ENCODE peak calls at places on chromosomes 11 and 22, in ten cellular contexts. One of them, this sample, is unnamed.

GRCh38 chr22:49321477-49322055 is 506.1 kb downstream of the BRD1 start:
- DNase-seq in cardiac muscle cell: no peak
- DNase-seq in endodermal cell: peak
- DNase-seq in astrocyte of the spinal cord: no peak
- DNase-seq in psoas muscle: no peak
- DNase-seq in pancreas: no peak
- DNase-seq in fibroblast of lung: no peak
- DNase-seq in WERI-Rb-1: no peak
- DNase-seq in upper lobe of right lung: peak
- DNase-seq in right atrium auricular region: peak
- DNase-seq in this sample: no peak

GRCh38 chr11:2818021-2818420 is 67.6 kb downstream of the CDKN1C start:
- DNase-seq in pancreas: no peak
- DNase-seq in astrocyte of the spinal cord: no peak
- DNase-seq in endodermal cell: no peak
- DNase-seq in psoas muscle: no peak
- DNase-seq in cardiac muscle cell: no peak
- DNase-seq in WERI-Rb-1: no peak
- DNase-seq in right atrium auricular region: no peak
- DNase-seq in upper lobe of right lung: peak
- DNase-seq in fibroblast of lung: no peak
- DNase-seq in this sample: no peak

GRCh38 chr11:69744435-69744834 is 30.7 kb downstream of the FGF4 start:
- DNase-seq in astrocyte of the spinal cord: peak
- DNase-seq in upper lobe of right lung: no peak
- DNase-seq in pancreas: no peak
- DNase-seq in psoas muscle: no peak
- DNase-seq in fibroblast of lung: peak
- DNase-seq in right atrium auricular region: no peak
- DNase-seq in endodermal cell: peak
- DNase-seq in cardiac muscle cell: no peak
- DNase-seq in WERI-Rb-1: no peak
- DNase-seq in this sample: no peak

GRCh38 chr22:41565403-41566054 is 4.7 kb downstream of the CSDC2 start:
- DNase-seq in psoas muscle: peak
- DNase-seq in astrocyte of the spinal cord: peak
- DNase-seq in pancreas: no peak
- DNase-seq in cardiac muscle cell: no peak
- DNase-seq in upper lobe of right lung: no peak
- DNase-seq in endodermal cell: peak
- DNase-seq in fibroblast of lung: peak
- DNase-seq in WERI-Rb-1: no peak
- DNase-seq in right atrium auricular region: no peak
- DNase-seq in this sample: no peak

GRCh38 chr11:47270331-47271271 is 668 bp downstream of the MADD start:
- DNase-seq in fibroblast of lung: peak
- DNase-seq in astrocyte of the spinal cord: peak
- DNase-seq in right atrium auricular region: no peak
- DNase-seq in endodermal cell: peak
- DNase-seq in WERI-Rb-1: peak
- DNase-seq in cardiac muscle cell: peak
- DNase-seq in pancreas: peak
- DNase-seq in psoas muscle: no peak
- DNase-seq in upper lobe of right lung: peak
- DNase-seq in this sample: no peak

GRCh38 chr22:29773233-29773632 is 6.1 kb downstream of the UQCR10 start:
- DNase-seq in astrocyte of the spinal cord: peak
- DNase-seq in right atrium auricular region: no peak
- DNase-seq in upper lobe of right lung: no peak
- DNase-seq in fibroblast of lung: peak
- DNase-seq in endodermal cell: peak
- DNase-seq in WERI-Rb-1: no peak
- DNase-seq in psoas muscle: peak
- DNase-seq in cardiac muscle cell: no peak
- DNase-seq in pancreas: no peak
- DNase-seq in this sample: no peak

GRCh38 chr11:10659339-10660216 is 34.0 kb downstream of the IRAG1 start:
- DNase-seq in pancreas: no peak
- DNase-seq in psoas muscle: peak
- DNase-seq in upper lobe of right lung: peak
- DNase-seq in fibroblast of lung: peak
- DNase-seq in cardiac muscle cell: no peak
- DNase-seq in right atrium auricular region: no peak
- DNase-seq in endodermal cell: no peak
- DNase-seq in WERI-Rb-1: no peak
- DNase-seq in astrocyte of the spinal cord: peak
- DNase-seq in this sample: peak

GRCh38 chr22:22486132-22486899 is 22.2 kb downstream of the ZNF280B start:
- DNase-seq in upper lobe of right lung: no peak
- DNase-seq in fibroblast of lung: no peak
- DNase-seq in endodermal cell: no peak
- DNase-seq in cardiac muscle cell: no peak
- DNase-seq in right atrium auricular region: no peak
- DNase-seq in astrocyte of the spinal cord: no peak
- DNase-seq in psoas muscle: no peak
- DNase-seq in WERI-Rb-1: no peak
- DNase-seq in pancreas: no peak
- DNase-seq in this sample: no peak

GRCh38 chr11:69470301-69470700 is 11.2 kb upstream of the LINC01488 start:
- DNase-seq in fibroblast of lung: no peak
- DNase-seq in upper lobe of right lung: no peak
- DNase-seq in endodermal cell: no peak
- DNase-seq in cardiac muscle cell: no peak
- DNase-seq in pancreas: no peak
- DNase-seq in WERI-Rb-1: no peak
- DNase-seq in psoas muscle: no peak
- DNase-seq in astrocyte of the spinal cord: no peak
- DNase-seq in right atrium auricular region: no peak
- DNase-seq in this sample: no peak

GRCh38 chr11:81005595-81005994 is 1564.8 kb upstream of the TENM4 start:
- DNase-seq in cardiac muscle cell: no peak
- DNase-seq in pancreas: no peak
- DNase-seq in WERI-Rb-1: no peak
- DNase-seq in upper lobe of right lung: no peak
- DNase-seq in right atrium auricular region: no peak
- DNase-seq in psoas muscle: no peak
- DNase-seq in astrocyte of the spinal cord: peak
- DNase-seq in endodermal cell: no peak
- DNase-seq in fibroblast of lung: peak
- DNase-seq in this sample: no peak

GRCh38 chr11:125315088-125315740 is 150.7 kb downstream of the PKNOX2 start:
- DNase-seq in pancreas: peak
- DNase-seq in astrocyte of the spinal cord: peak
- DNase-seq in endodermal cell: no peak
- DNase-seq in upper lobe of right lung: no peak
- DNase-seq in fibroblast of lung: peak
- DNase-seq in right atrium auricular region: no peak
- DNase-seq in psoas muscle: peak
- DNase-seq in cardiac muscle cell: no peak
- DNase-seq in WERI-Rb-1: no peak
- DNase-seq in this sample: no peak

GRCh38 chr11:74069146-74070046 is 60.5 kb upstream of the UCP3 start:
- DNase-seq in endodermal cell: no peak
- DNase-seq in upper lobe of right lung: no peak
- DNase-seq in WERI-Rb-1: no peak
- DNase-seq in right atrium auricular region: no peak
- DNase-seq in astrocyte of the spinal cord: no peak
- DNase-seq in cardiac muscle cell: no peak
- DNase-seq in psoas muscle: no peak
- DNase-seq in fibroblast of lung: peak
- DNase-seq in pancreas: peak
- DNase-seq in this sample: no peak

GRCh38 chr11:57410287-57410686 is 16.6 kb downstream of the SLC43A3 start:
- DNase-seq in cardiac muscle cell: no peak
- DNase-seq in endodermal cell: no peak
- DNase-seq in right atrium auricular region: no peak
- DNase-seq in fibroblast of lung: peak
- DNase-seq in WERI-Rb-1: no peak
- DNase-seq in psoas muscle: no peak
- DNase-seq in astrocyte of the spinal cord: peak
- DNase-seq in pancreas: no peak
- DNase-seq in upper lobe of right lung: no peak
- DNase-seq in this sample: no peak

DNA sequence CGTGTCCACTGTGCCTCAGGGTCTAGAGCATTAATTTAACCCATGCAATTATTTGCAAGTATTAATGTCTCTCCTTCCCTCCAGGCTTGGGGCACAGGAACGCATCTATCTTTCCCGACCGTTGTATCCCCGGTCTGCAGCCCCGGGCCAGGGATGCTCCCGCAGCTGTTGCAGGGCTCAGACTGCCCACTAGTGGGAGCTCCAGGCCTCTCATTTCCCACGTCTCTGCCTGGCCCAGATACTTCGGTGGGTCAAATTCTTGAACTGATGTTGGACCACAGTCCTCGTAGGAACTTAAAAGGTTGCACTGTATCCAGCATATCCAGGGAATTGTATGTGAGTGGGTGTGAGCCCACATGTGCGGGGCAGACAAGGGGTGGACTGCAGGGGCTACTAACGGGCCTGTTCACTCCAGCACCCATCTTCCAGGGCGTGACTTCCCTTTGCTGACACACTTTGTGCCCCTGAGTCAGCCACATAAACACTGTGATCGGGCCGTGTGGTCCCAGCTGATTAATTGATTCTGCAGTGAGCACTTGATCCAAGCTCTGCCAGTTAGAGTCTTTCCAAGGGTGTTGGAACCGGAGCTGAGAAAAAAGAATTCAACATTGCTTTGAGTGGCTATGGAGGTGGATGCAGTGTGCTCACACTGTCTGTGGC is 451.3 kb downstream of the TBC1D22A start:
- DNase-seq in cardiac muscle cell: no peak
- DNase-seq in astrocyte of the spinal cord: no peak
- DNase-seq in upper lobe of right lung: no peak
- DNase-seq in WERI-Rb-1: peak
- DNase-seq in pancreas: no peak
- DNase-seq in right atrium auricular region: no peak
- DNase-seq in psoas muscle: no peak
- DNase-seq in endodermal cell: peak
- DNase-seq in fibroblast of lung: no peak
- DNase-seq in this sample: no peak
- TF ChIP-seq CTCF in cardiac muscle cell: peak
- TF ChIP-seq CTCF in astrocyte of the spinal cord: peak
- TF ChIP-seq CTCF in upper lobe of right lung: peak
- TF ChIP-seq CTCF in WERI-Rb-1: peak
- TF ChIP-seq CTCF in pancreas: peak
- TF ChIP-seq CTCF in right atrium auricular region: peak
- TF ChIP-seq CTCF in psoas muscle: peak
- TF ChIP-seq CTCF in endodermal cell: peak
- TF ChIP-seq CTCF in fibroblast of lung: no peak
- TF ChIP-seq CTCF in this sample: peak

DNA sequence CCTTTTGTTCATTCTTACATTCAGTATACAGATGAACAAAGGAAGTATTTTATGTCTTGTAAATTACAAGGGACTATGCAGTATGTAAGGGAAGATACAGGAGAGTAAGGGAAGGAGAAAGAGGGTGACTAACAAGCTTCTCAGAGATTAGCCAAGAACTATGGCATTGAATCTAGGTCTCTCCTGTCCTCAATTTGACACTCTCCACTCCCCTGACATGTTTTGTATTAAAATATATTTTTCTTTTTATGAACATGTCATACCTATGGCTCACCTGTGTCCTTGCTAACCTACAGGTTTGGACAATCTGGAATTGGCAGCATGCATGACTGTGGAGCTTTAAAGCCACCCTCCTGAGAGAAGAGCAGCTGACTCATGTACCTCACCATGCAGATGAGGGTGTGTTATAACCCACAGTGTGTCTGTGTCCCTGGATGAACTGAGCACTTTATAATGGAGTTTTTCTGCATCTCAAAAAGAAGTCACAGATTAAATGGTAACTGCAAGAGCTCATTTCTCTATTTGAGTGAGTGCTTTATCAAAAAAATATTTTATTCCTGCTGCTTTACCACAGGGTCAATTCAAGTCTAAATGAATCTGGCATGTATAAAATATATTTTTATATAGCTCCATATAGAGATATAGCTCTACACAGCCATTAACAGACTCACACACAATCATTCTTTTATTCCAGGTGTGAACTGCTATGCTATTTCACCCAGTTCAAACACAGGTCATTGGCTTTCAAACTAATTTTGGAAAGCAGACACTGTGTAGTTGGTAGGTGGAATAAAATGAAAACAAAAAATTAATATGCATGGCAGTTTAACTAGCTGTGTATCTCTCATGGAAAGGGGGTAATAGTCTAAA is 63.3 kb downstream of the MAML2 start:
- DNase-seq in cardiac muscle cell: no peak
- DNase-seq in fibroblast of lung: peak
- DNase-seq in astrocyte of the spinal cord: peak
- DNase-seq in pancreas: no peak
- DNase-seq in psoas muscle: no peak
- DNase-seq in WERI-Rb-1: no peak
- DNase-seq in endodermal cell: no peak
- DNase-seq in right atrium auricular region: no peak
- DNase-seq in upper lobe of right lung: no peak
- DNase-seq in this sample: no peak
- TF ChIP-seq CTCF in cardiac muscle cell: no peak
- TF ChIP-seq CTCF in fibroblast of lung: no peak
- TF ChIP-seq CTCF in astrocyte of the spinal cord: no peak
- TF ChIP-seq CTCF in pancreas: no peak
- TF ChIP-seq CTCF in psoas muscle: no peak
- TF ChIP-seq CTCF in WERI-Rb-1: no peak
- TF ChIP-seq CTCF in endodermal cell: no peak
- TF ChIP-seq CTCF in right atrium auricular region: no peak
- TF ChIP-seq CTCF in upper lobe of right lung: no peak
- TF ChIP-seq CTCF in this sample: no peak

DNA sequence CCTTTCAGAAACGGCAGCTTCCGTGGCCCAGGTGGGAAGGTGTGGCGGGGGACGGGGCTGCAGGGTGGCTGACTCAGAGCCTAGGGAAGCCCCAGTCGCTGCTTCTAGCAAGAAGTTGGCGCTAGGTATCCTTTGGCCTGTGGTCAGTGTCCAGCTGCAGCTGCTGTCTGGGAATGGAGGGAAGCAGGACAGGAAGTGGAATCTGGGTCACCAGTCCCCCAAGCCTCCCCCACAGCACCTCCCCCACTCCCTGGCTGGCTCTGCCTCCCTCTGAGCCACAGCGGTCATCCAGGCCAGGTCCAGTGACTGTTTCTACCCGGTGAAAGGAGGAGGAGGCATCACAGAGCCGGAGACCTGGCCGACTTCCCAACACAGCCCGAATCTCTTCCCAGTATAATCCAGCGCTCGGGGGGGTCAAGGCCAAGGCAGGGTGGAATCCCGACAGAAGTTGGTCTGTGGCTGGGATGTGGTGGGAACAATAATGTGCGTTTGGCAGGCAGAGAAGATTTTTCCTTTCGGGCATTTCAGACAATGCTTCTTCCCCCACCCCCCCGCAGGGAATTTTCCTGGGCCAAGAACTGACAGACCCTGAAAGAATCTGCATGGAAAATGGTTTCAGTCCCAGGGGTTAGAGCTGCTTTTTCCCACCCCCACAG is 45.1 kb downstream of the C11orf96 start:
- DNase-seq in upper lobe of right lung: peak
- DNase-seq in psoas muscle: peak
- DNase-seq in cardiac muscle cell: no peak
- DNase-seq in fibroblast of lung: peak
- DNase-seq in endodermal cell: no peak
- DNase-seq in astrocyte of the spinal cord: peak
- DNase-seq in right atrium auricular region: peak
- DNase-seq in WERI-Rb-1: peak
- DNase-seq in pancreas: peak
- DNase-seq in this sample: peak
- TF ChIP-seq CTCF in upper lobe of right lung: no peak
- TF ChIP-seq CTCF in psoas muscle: no peak
- TF ChIP-seq CTCF in cardiac muscle cell: no peak
- TF ChIP-seq CTCF in fibroblast of lung: no peak
- TF ChIP-seq CTCF in endodermal cell: no peak
- TF ChIP-seq CTCF in astrocyte of the spinal cord: no peak
- TF ChIP-seq CTCF in right atrium auricular region: no peak
- TF ChIP-seq CTCF in WERI-Rb-1: no peak
- TF ChIP-seq CTCF in pancreas: no peak
- TF ChIP-seq CTCF in this sample: no peak

GRCh38 chr11:36069576-36070214 is 125.8 kb downstream of the LDLRAD3 start:
- DNase-seq in right atrium auricular region: no peak
- DNase-seq in fibroblast of lung: no peak
- DNase-seq in WERI-Rb-1: peak
- DNase-seq in astrocyte of the spinal cord: no peak
- DNase-seq in psoas muscle: no peak
- DNase-seq in cardiac muscle cell: peak
- DNase-seq in endodermal cell: peak
- DNase-seq in pancreas: no peak
- DNase-seq in upper lobe of right lung: no peak
- DNase-seq in this sample: peak
- TF ChIP-seq CTCF in right atrium auricular region: no peak
- TF ChIP-seq CTCF in fibroblast of lung: no peak
- TF ChIP-seq CTCF in WERI-Rb-1: peak
- TF ChIP-seq CTCF in astrocyte of the spinal cord: no peak
- TF ChIP-seq CTCF in psoas muscle: peak
- TF ChIP-seq CTCF in cardiac muscle cell: no peak
- TF ChIP-seq CTCF in endodermal cell: peak
- TF ChIP-seq CTCF in pancreas: no peak
- TF ChIP-seq CTCF in upper lobe of right lung: no peak
- TF ChIP-seq CTCF in this sample: peak